ENCODE peak calls at places on chromosome 19, in six cellular contexts. A, R, F, J, I and T are unnamed samples. For H3K4me1, the result is how much of the 10 kb centered on the place peaks cover.

GRCh38 chr19:11221082-11221598 is 18.3 kb upstream of the ANGPTL8 start:
- DNase-seq in A (no peak), R (no peak), F (no peak), J (no peak), I (no peak), T (no peak)

GRCh38 chr19:35975608-35976214 is 19.3 kb upstream of the SDHAF1 start:
- DNase-seq in A (no peak), R (no peak), F (no peak), J (peak), I (no peak), T (no peak)

GRCh38 chr19:6668696-6669095 is 1.3 kb downstream of the TNFSF14 start:
- DNase-seq in A (no peak), R (no peak), F (no peak), J (no peak), I (no peak), T (no peak)

GRCh38 chr19:46355991-46356669 is 9.2 kb downstream of the PPP5C start:
- DNase-seq in A (no peak), R (no peak), F (no peak), J (no peak), I (no peak), T (no peak)

GRCh38 chr19:8192227-8192820 is 16.8 kb upstream of the CERS4 start:
- DNase-seq in A (no peak), R (no peak), F (no peak), J (no peak), I (peak), T (no peak)

GRCh38 chr19:49390978-49391304 is 2.9 kb downstream of the KASH5 start:
- DNase-seq in A (no peak), R (no peak), F (no peak), J (no peak), I (peak), T (no peak)

GRCh38 chr19:37933965-37934364 is 27.0 kb downstream of the SIPA1L3 start:
- DNase-seq in A (peak), R (peak), F (no peak), J (peak), I (peak), T (no peak)

GRCh38 chr19:14056741-14057356 is 5.0 kb downstream of the PALM3 start:
- DNase-seq in A (no peak), R (no peak), F (no peak), J (no peak), I (no peak), T (no peak)

GRCh38 chr19:9702186-9702585 is 27.3 kb upstream of the ZNF562 start:
- DNase-seq in A (no peak), R (no peak), F (no peak), J (no peak), I (no peak), T (no peak)

GRCh38 chr19:310141-310651 is 19.0 kb upstream of the PLPP2 start:
- DNase-seq in A (no peak), R (no peak), F (no peak), J (no peak), I (peak), T (no peak)

GRCh38 chr19:33954686-33955085 is 158.0 kb downstream of the KCTD15 start:
- DNase-seq in A (no peak), R (no peak), F (no peak), J (no peak), I (no peak), T (no peak)

GRCh38 chr19:42528354-42529247 is at the start of gene CEACAM1:
- DNase-seq in A (no peak), R (no peak), F (no peak), J (no peak), I (peak), T (no peak)

GRCh38 chr19:46732966-46733692 is 12.7 kb upstream of the FKRP start:
- DNase-seq in A (peak), R (no peak), F (no peak), J (peak), I (no peak), T (no peak)

GRCh38 chr19:41233748-41234240 is 14.8 kb downstream of the AXL start:
- DNase-seq in A (no peak), R (peak), F (no peak), J (no peak), I (peak), T (no peak)

DNA sequence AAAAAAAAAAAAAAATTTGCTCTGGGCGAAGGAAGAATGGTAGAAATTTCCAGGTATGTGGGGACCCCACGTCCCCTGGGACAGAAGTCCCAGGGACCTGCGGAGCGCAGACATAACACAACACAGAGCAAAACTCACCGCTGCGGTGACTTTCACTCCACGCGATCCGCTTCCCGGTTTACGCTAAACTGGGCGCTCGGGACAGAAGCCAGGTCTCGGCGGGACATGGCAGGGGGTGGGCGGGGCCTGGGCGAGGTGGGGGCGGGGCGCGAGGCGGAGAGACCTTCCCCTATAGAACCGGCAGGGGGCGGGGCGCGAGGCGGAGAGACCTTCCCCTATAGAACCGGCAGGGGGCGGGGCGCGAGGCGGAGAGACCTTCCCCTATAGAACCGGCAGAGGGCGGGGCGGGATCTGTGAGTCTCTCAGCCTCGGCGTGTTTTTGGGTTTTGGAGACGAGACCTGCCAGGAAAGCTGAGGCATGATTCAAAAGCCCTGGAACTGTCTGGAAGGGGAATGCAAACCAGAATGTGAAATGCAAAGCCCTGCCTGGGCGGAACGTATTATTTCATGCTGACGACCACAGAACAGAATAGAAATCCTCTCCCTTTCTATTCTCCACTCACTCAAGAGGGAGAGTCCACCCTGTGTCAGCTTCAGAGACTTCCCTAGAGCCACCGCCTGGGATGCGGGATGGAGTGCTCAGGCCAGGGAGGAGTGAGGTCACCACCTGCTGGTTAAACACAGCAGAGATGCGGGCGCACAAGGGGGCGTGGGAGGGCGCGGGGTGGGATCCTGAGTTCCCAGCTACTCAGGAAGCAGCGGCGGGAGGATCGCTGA is 20.2 kb upstream of the ERVV-1 start:
- DNase-seq in A (peak), R (peak), F (peak), J (peak), I (peak), T (peak)
- TF ChIP-seq CTCF in A (no peak), R (peak), F (peak), J (peak), I (peak), T (peak)

DNA sequence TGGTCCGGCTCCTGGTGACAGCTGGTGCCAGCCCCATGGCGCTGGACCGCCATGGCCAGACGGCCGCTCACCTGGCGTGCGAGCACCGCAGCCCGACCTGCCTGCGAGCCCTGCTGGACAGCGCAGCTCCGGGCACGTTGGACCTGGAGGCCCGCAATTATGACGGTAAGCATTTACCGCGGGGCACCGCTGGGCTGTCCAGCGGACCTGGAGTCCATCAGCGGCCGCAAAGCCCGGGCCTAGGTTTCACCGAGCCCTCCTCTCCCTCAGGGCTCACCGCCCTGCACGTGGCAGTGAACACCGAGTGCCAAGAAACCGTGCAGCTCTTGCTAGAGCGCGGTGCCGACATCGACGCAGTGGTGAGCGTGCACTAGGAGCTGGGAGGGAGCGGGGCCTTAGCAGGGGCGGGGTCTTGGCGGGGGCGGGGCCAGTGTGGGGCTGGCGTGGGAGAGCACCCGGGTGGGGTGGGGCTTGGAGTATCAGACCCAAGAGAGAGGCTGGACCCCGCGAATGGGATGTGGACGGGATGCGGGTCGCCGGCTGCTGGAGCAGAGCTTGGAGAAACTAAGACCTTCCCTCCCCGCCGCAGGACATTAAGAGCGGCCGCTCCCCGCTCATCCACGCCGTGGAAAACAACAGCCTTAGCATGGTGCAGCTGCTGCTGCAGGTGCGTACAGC is 8.7 kb downstream of the BCL3 start:
- DNase-seq in A (no peak), R (peak), F (peak), J (peak), I (no peak), T (no peak)
- H3K4me1 ChIP-seq in A (under half), R (half or more), F (under half), J (half or more), I (under half), T (under half)

DNA sequence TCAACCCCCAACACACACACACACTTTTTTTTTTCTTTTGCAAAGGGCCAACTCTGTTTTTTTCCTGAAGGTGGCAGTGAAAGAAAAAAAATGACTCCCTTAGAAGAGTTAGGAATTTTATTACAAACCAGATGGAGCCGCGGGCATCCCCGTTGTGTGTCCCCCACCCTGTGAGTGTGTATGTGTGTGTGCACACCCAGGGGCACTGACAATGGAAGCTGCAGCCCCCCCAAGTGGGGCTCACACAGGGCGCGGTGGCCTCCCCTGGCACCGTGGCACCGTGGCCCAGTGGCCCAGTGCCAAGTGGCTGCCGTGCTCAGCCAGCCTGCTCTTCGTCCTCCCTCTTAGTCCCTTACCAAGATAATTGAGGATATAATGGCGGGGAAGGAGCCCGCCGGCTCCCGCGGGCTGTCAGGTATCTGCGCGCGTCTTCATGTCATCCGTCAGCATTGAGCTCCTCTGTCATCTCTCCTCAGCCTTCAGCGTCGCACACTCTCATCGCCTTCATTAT is 314.1 kb downstream of the ZNF536 start:
- DNase-seq in A (no peak), R (no peak), F (peak), J (no peak), I (no peak), T (no peak)
- TF ChIP-seq CTCF in A (no peak), R (peak), F (no peak), J (no peak), I (no peak), T (peak)

GRCh38 chr19:3984908-3985642 is at the start of gene EEF2:
- DNase-seq in A (peak), R (peak), F (peak), J (peak), I (peak), T (peak)
- H3K4me1 ChIP-seq in A (under half), R (half or more), F (under half), J (under half), I (under half), T (under half)

GRCh38 chr19:3977242-3978143 is 6.6 kb upstream of the DAPK3 start:
- DNase-seq in A (no peak), R (no peak), F (peak), J (no peak), I (no peak), T (no peak)
- TF ChIP-seq CTCF in A (no peak), R (no peak), F (no peak), J (no peak), I (no peak), T (no peak)

DNA sequence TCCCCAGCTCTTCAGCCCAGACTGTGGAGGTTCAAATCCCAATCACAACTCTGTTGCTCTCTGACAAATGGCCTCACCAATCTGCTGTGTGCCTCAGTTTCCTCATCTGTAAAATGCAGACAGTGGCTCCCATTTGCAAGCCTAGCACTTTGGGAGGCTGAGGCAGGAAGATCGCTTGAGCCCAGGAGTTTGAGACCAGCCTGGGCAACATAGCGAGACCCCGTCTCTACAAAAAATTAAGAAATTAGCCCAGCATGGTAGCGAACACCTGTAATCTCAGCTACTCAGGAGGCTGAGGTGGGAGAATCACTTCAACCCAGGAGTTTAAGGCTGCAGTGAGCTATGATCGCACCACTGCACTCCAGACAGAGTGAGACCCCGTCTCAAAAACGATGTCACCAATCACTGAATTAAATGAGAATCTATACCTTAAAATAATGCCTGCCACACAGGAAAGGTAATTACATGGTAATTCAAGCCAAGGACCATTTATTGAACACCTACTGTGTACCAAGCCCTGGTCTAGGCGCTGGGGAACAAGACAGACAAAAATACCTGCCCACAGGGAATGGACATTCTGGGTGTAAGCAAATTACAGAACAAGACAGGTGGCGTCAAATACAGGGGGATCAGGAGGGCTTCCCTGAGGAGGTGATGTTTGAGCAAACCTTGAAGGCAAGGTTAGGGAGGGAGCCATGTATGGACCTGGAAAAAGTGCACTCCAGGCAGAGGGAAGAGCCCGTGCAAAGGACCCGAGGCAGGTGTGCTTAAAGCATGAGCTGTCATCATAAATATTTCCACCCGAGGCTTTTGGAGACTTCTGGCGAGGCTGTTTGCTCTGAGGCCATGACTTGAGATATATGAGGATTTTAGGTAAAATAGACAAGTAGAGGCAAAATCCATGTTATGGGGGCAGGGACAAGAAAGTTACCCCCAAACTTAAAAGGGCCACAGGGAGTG is 7.7 kb downstream of the NR2F6 start:
- DNase-seq in A (no peak), R (no peak), F (no peak), J (no peak), I (no peak), T (no peak)
- H3K4me1 ChIP-seq in A (under half), R (half or more), F (under half), J (under half), I (under half), T (under half)